ENCODE peak calls at places on chromosomes 2 and 18, in eight cellular contexts. B, J, A, X, V, I, S and G are unnamed samples.

GRCh38 chr2:10706033-10706432 is 15.4 kb upstream of the ATP6V1C2 start:
- ATAC-seq in B (no peak), V (no peak), A (no peak), X (no peak), I (no peak), J (no peak), S (no peak), G (no peak)

GRCh38 chr2:234468503-234468902 is 28.4 kb downstream of the ARL4C start:
- ATAC-seq in V (no peak), I (no peak), J (no peak), X (no peak), S (no peak), B (no peak), A (no peak), G (no peak)

GRCh38 chr2:200635251-200635650 is 49.4 kb downstream of the AOX1 start:
- ATAC-seq in B (no peak), V (no peak), S (no peak), A (no peak), X (no peak), J (no peak), I (no peak), G (peak; percentile 48)

GRCh38 chr18:26547302-26548143 is 830 bp downstream of the KCTD1 start:
- ATAC-seq in I (peak; percentile 82), V (peak; percentile 63), B (no peak), S (peak; percentile 57), X (peak; percentile 73), J (no peak), A (no peak), G (peak; percentile 73)

GRCh38 chr2:45585267-45585861 is 25.7 kb downstream of the SRBD1 start:
- ATAC-seq in B (peak; percentile 70), A (peak; percentile 79), X (peak; percentile 73), S (no peak), V (peak; percentile 68), J (peak; percentile 72), I (peak; percentile 86), G (peak; percentile 66)

GRCh38 chr18:12659904-12660605 is 2.1 kb upstream of the SPIRE1 start:
- ATAC-seq in B (no peak), I (peak; percentile 59), J (peak; percentile 21), X (no peak), S (no peak), V (peak; percentile 64), A (no peak), G (no peak)

GRCh38 chr2:220664272-220665107 is 907.6 kb downstream of the EPHA4 start:
- ATAC-seq in X (no peak), S (no peak), I (no peak), J (no peak), A (no peak), B (no peak), V (no peak), G (peak; percentile 88)

GRCh38 chr18:52277785-52278184 is 62.2 kb upstream of the DCC start:
- ATAC-seq in I (no peak), B (no peak), X (no peak), S (no peak), J (no peak), A (no peak), V (no peak), G (no peak)

GRCh38 chr18:36315736-36316135 is 18.2 kb downstream of the FHOD3 start:
- ATAC-seq in B (no peak), X (peak; percentile 81), V (no peak), A (no peak), S (peak; percentile 57), I (peak; percentile 48), J (no peak), G (no peak)

GRCh38 chr2:241808051-241808450 is 942 bp upstream of the NEU4 start:
- ATAC-seq in X (no peak), I (no peak), V (no peak), A (peak; percentile 5), J (no peak), S (no peak), B (no peak), G (no peak)

GRCh38 chr18:41504316-41504715 is 450.7 kb upstream of the PIK3C3 start:
- ATAC-seq in B (no peak), S (no peak), V (no peak), J (no peak), A (no peak), I (no peak), X (no peak), G (no peak)

GRCh38 chr18:21735452-21736015 is 5.1 kb upstream of the MIB1 start:
- ATAC-seq in V (peak; percentile 32), S (peak; percentile 35), J (no peak), I (no peak), A (peak; percentile 56), B (peak; percentile 82), X (no peak), G (no peak)

GRCh38 chr2:28437142-28437835 is 44.6 kb downstream of the FOSL2 start:
- ATAC-seq in A (peak; percentile 20), V (peak; percentile 5), I (no peak), J (no peak), X (no peak), S (no peak), B (no peak), G (no peak)

GRCh38 chr2:113180131-113180946 is 6.6 kb downstream of the PSD4 start:
- ATAC-seq in I (peak; percentile 12), B (peak; percentile 65), X (no peak), J (no peak), V (no peak), A (peak; percentile 94), S (peak; percentile 68), G (no peak)

GRCh38 chr2:134338180-134338579 is 84.3 kb downstream of the MGAT5 start:
- ATAC-seq in X (no peak), S (no peak), I (no peak), V (no peak), A (no peak), J (no peak), B (no peak), G (no peak)

GRCh38 chr2:215712850-215713230 is 277.0 kb upstream of the FN1 start:
- ATAC-seq in S (no peak), B (no peak), A (peak; percentile 17), J (no peak), I (no peak), X (no peak), V (no peak), G (peak; percentile 9)

GRCh38 chr2:127631184-127631996 is 14.6 kb upstream of the GPR17 start:
- ATAC-seq in B (no peak), V (no peak), J (no peak), X (no peak), I (no peak), S (no peak), A (no peak), G (peak; percentile 7)

GRCh38 chr2:127628767-127629614 is 17.0 kb upstream of the GPR17 start:
- ATAC-seq in V (no peak), I (no peak), A (no peak), B (no peak), X (no peak), S (no peak), J (no peak), G (no peak)

GRCh38 chr2:127630409-127631183 is 15.4 kb upstream of the GPR17 start:
- ATAC-seq in S (no peak), V (no peak), A (no peak), B (no peak), J (no peak), I (no peak), X (no peak), G (no peak)

GRCh38 chr2:127627740-127628571 is 18.0 kb upstream of the GPR17 start:
- ATAC-seq in B (peak; percentile 15), J (no peak), X (no peak), S (no peak), I (no peak), A (no peak), V (no peak), G (no peak)

GRCh38 chr2:127629637-127630036 is 16.3 kb upstream of the GPR17 start:
- ATAC-seq in V (no peak), I (no peak), B (no peak), A (no peak), S (no peak), J (no peak), X (no peak), G (no peak)
- TF ChIP-seq POLR2AphosphoS5 in V (no peak), I (no peak), B (no peak), A (no peak), S (no peak), J (no peak), X (no peak), G (no peak)

GRCh38 chr2:217899231-217900009 is 103.4 kb downstream of the TNS1 start:
- ATAC-seq in S (peak; percentile 94), V (peak; percentile 77), X (peak; percentile 79), J (peak; percentile 99), I (peak; percentile 94), B (peak; percentile 96), A (peak; percentile 55), G (peak; percentile 57)

GRCh38 chr2:217900010-217900779 is 102.6 kb downstream of the TNS1 start:
- ATAC-seq in B (no peak), A (peak; percentile 3), V (peak; percentile 6), I (no peak), J (peak; percentile 24), S (peak; percentile 21), X (peak; percentile 29), G (no peak)

GRCh38 chr2:217901400-217901799 is 101.4 kb downstream of the TNS1 start:
- ATAC-seq in X (no peak), I (no peak), V (no peak), J (no peak), B (no peak), A (no peak), S (no peak), G (no peak)

GRCh38 chr2:217901826-217902225 is 101.0 kb downstream of the TNS1 start:
- ATAC-seq in A (no peak), V (no peak), J (no peak), B (no peak), X (no peak), S (no peak), I (no peak), G (peak; percentile 13)

GRCh38 chr2:217900780-217901360 is 101.9 kb downstream of the TNS1 start:
- ATAC-seq in A (no peak), X (no peak), S (no peak), B (no peak), J (no peak), I (no peak), V (no peak), G (no peak)
- H3K4me3 ChIP-seq in A (peak overlapping the region; percentile 48), X (no peak overlapping the region), S (no peak overlapping the region), B (no peak overlapping the region), J (no peak overlapping the region), I (no peak overlapping the region), V (peak overlapping the region; percentile 46), G (peak overlapping the region; percentile 26)

GRCh38 chr2:129193961-129194360 is 785.5 kb upstream of the RAB6C start:
- ATAC-seq in V (no peak), J (no peak), X (no peak), I (no peak), S (peak; percentile 18), A (no peak), B (peak; percentile 57), G (no peak)
- TF ChIP-seq CTCF in V (no peak), J (peak; percentile 15), X (peak; percentile 11), I (no peak), S (peak; percentile 37), A (peak; percentile 23), B (peak; percentile 36), G (no peak)

GRCh38 chr2:65128297-65129190 is 1.4 kb downstream of the RAB1A start:
- ATAC-seq in B (no peak), X (no peak), V (no peak), I (no peak), A (no peak), J (no peak), S (no peak), G (no peak)
- TF ChIP-seq POLR2AphosphoS5 in B (no peak), X (no peak), V (peak; percentile 70), I (no peak), A (no peak), J (no peak), S (no peak), G (peak; percentile 25)

GRCh38 chr2:232636788-232637420 is 3.5 kb downstream of the EFHD1 start:
- ATAC-seq in B (no peak), S (no peak), A (no peak), X (no peak), I (no peak), J (no peak), V (no peak), G (no peak)
- H3K4me3 ChIP-seq in B (no peak overlapping the region), S (no peak overlapping the region), A (no peak overlapping the region), X (no peak overlapping the region), I (no peak overlapping the region), J (no peak overlapping the region), V (no peak overlapping the region), G (no peak overlapping the region)